ENCODE peak calls at places on chromosomes 7 and 10, in five cellular contexts. L, I, U, W and V are unnamed samples.

GRCh38 chr10:43851030-43851429 is 202.3 kb upstream of the ZNF32 start:
- DNase-seq in I (no peak), W (no peak), U (no peak), L (no peak), V (peak; percentile 45)

GRCh38 chr10:114504769-114505579 is 100.7 kb upstream of the AFAP1L2 start:
- DNase-seq in U (no peak), I (no peak), L (peak; percentile 24), W (peak; percentile 91), V (peak; percentile 61)

GRCh38 chr7:44976040-44976745 is 2.6 kb downstream of the MYO1G start:
- DNase-seq in L (no peak), W (no peak), U (no peak), I (no peak), V (no peak)

GRCh38 chr7:50185188-50185587 is 92.1 kb upstream of the ZPBP start:
- DNase-seq in W (no peak), I (no peak), L (no peak), U (peak; percentile 71), V (no peak)

GRCh38 chr10:13758302-13758701 is 171.5 kb downstream of the PRPF18 start:
- DNase-seq in U (no peak), L (no peak), W (peak; percentile 91), I (no peak), V (no peak)

GRCh38 chr7:117839507-117839906 is 33.7 kb downstream of the CTTNBP2 start:
- DNase-seq in I (no peak), W (no peak), L (no peak), U (no peak), V (no peak)

GRCh38 chr7:24963218-24963617 is 16.8 kb downstream of the OSBPL3 start:
- DNase-seq in I (peak; percentile 35), U (no peak), W (no peak), L (no peak), V (peak; percentile 28)

GRCh38 chr7:151306860-151307259 is 34.8 kb upstream of the NUB1 start:
- DNase-seq in L (no peak), U (no peak), W (no peak), I (no peak), V (no peak)

GRCh38 chr10:7511612-7512011 is 100.8 kb upstream of the SFMBT2 start:
- DNase-seq in L (no peak), I (no peak), W (no peak), U (no peak), V (no peak)

GRCh38 chr10:57161157-57161556 is 800.1 kb upstream of the ZWINT start:
- DNase-seq in I (no peak), U (no peak), L (no peak), W (no peak), V (no peak)

GRCh38 chr10:114551310-114551972 is 106.6 kb downstream of the ABLIM1 start:
- DNase-seq in I (peak; percentile 85), L (peak; percentile 73), W (no peak), U (no peak), V (peak; percentile 96)

DNA sequence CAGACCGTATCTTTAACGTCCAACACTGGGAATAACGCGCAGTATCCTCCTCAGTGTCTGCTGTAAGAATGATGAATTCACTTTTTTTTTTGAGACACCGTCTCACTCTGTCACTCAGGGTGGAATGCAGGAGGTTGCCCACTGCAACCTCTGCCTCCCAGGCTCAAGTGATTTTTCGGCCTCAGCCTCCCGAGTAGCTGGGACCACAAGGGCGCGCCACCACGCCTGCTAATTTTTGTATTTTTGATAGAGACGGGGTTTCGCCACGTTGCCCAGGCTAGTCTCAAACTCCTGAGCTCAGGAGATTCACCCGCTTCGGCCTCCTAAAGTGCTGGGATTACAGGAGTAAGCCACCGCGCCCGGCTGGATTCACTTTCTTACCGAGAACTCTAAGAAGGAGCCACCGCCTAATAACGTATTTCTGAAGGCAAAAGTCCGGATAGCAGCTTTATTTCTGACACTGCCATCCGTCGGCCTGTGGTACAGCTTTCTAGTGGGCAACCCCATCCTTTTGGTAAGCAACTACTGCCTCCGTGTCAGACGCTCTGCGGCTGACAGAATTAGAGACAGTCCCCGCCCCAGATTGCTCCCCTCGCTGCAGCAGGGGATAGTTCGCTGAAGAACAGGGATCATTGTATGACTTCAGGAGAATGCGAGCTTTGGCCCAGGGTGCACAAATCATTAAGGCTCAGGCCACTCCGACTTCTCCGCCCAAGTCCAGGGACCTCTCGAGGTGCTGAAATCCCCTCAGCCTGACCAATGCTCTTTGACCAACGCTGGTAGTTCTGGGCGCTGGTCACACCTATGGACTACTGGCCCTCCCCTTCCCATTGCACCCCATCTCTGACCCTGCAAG is 649 bp downstream of the POLR3A start:
- DNase-seq in W (peak; percentile 32), L (no peak), U (no peak), I (no peak), V (no peak)
- TF ChIP-seq CTCF in W (no peak), L (peak; percentile 16), U (no peak), I (no peak), V (no peak)

GRCh38 chr7:73668103-73668937 is 689 bp downstream of the VPS37D start:
- DNase-seq in I (no peak), L (peak; percentile 41), W (no peak), U (no peak), V (no peak)
- TF ChIP-seq CTCF in I (no peak), L (no peak), W (no peak), U (no peak), V (no peak)

DNA sequence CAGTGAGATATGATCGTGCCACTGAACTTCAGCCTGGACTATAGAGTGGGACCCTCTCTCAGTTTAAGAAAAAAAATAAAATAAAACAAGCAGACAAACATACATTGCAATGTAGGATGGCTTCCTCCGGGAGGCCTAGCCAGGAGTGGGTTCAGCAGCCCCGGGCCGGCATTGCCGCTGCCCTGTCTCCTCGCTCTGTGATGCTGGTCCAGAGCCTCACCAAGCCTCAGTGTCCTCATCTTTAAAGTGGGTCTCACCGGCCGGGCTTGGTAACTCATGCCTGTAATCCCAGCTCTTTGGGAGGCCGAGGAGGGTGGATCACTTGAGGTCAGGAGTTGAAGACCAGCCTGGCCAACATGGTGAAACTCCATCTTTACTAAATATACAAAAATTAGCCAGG is 71.6 kb downstream of the PTPRE start:
- DNase-seq in L (no peak), U (peak; percentile 64), I (no peak), W (no peak), V (peak; percentile 23)
- TF ChIP-seq CTCF in L (no peak), U (no peak), I (no peak), W (no peak), V (no peak)

DNA sequence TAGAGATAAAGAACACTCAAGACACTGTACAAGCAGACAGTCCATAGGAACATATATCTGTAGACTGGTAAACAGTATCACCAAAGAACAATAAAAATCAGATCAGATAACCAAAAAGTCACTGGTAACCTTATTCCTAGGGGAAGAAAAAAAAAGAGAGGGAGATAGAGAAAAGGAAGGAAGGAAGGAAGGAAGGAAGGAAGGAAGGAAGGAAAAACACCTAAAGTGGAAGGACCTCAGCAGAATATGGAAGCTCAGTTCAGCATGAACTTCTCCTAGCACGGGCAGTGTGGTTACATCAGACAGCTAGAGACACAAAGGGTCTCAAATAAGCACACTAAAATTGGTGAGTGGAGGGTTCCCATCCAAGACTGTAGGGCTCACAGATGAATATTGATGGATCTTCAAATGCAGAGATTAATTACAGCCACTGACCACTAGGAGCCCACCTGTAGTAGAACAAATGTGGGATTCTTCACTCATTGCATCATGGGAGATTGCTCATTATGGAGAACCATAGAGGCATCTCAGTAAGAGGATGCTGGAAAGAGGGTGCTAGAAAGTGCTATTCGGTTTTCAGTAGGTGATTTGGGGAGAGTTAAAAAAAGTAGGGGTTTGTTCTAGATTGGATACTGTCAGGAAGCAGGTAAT is 293.4 kb upstream of the C7orf33 start:
- DNase-seq in W (no peak), U (no peak), L (peak; percentile 55), I (no peak), V (no peak)
- TF ChIP-seq CTCF in W (no peak), U (no peak), L (peak; percentile 28), I (no peak), V (no peak)

GRCh38 chr7:22660732-22661131 is 66.3 kb upstream of the IL6 start:
- DNase-seq in L (peak; percentile 13), U (no peak), W (no peak), I (no peak), V (no peak)
- TF ChIP-seq CTCF in L (peak; percentile 52), U (no peak), W (no peak), I (no peak), V (no peak)

DNA sequence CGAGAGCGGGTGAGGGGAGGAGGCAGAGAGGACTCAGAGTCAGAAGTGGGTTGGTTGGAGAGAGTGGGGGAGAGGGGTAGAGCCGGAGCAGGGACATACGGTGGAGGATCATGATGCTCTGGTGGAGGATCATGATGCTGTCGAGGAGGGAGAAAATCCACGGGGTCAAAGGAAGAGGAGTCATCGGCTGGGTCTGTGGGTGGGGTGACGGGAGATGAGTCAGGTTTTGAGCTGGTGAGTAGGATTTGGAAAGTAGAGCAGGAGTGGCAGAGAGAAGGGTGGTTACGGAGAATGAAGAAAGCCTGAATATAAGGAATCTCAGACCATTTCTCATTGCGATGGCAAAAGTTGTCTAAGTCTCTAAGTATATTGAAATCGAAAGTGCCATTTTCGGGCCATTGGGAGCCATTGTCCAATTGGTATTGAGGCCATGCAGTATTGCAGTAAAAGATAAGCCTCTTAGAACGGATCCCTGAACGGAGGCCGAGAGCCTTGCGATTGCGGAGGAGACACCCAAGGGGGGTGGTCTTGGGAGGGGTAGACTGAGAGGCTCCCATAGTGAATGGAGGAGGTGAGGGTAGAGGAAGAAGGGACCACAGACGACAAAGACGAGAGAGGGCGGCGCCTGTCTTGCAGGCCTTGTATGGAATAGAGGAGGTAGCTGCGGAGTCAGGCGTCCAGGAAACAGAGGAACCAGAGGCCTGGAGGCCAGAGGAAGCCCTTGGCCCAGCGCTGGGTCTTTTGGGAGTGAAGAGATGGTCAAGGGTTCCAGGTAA is 23.8 kb downstream of the SCIN start:
- DNase-seq in I (no peak), W (no peak), U (no peak), L (no peak), V (no peak)
- TF ChIP-seq CTCF in I (no peak), W (no peak), U (no peak), L (no peak), V (no peak)

GRCh38 chr10:24974978-24975377 is 22.6 kb upstream of the PRTFDC1 start:
- DNase-seq in L (no peak), I (no peak), U (no peak), W (no peak), V (no peak)
- TF ChIP-seq CTCF in L (no peak), I (no peak), U (no peak), W (no peak), V (no peak)

GRCh38 chr7:105853931-105854419 is 22.4 kb downstream of the ATXN7L1 start:
- DNase-seq in L (peak; percentile 83), I (no peak), W (no peak), U (no peak), V (no peak)
- TF ChIP-seq CTCF in L (peak; percentile 35), I (no peak), W (no peak), U (no peak), V (no peak)

GRCh38 chr7:36021917-36022550 is 131.0 kb upstream of the EEPD1 start:
- DNase-seq in W (no peak), U (peak; percentile 77), L (no peak), I (no peak), V (no peak)
- TF ChIP-seq CTCF in W (no peak), U (no peak), L (no peak), I (no peak), V (no peak)